ENCODE peak calls at places on chromosomes 12 and 14, in eight cellular contexts. U, I, M, D, E, Z, O and J are unnamed samples.

GRCh38 chr14:81565441-81566290 is 32.0 kb upstream of the SEL1L start:
- DNase-seq in U (peak), I (peak), M (peak), D (peak), E (peak), Z (no peak), O (no peak), J (peak)

GRCh38 chr12:25957898-25958253 is 606 bp upstream of the RASSF8 start:
- DNase-seq in U (no peak), I (peak), M (peak), D (no peak), E (no peak), Z (no peak), O (no peak), J (no peak)

GRCh38 chr14:79016828-79017505 is 846.8 kb downstream of the NRXN3 start:
- DNase-seq in U (no peak), I (peak), M (peak), D (peak), E (no peak), Z (no peak), O (no peak), J (no peak)

GRCh38 chr14:81162941-81163340 is 57.8 kb downstream of the GTF2A1 start:
- DNase-seq in U (no peak), I (no peak), M (peak), D (no peak), E (no peak), Z (no peak), O (no peak), J (no peak)

GRCh38 chr14:36996857-36997590 is 175.4 kb downstream of the SLC25A21 start:
- DNase-seq in U (no peak), I (no peak), M (peak), D (no peak), E (no peak), Z (no peak), O (no peak), J (no peak)

GRCh38 chr14:73227812-73228781 is 9.2 kb upstream of the PAPLN start:
- DNase-seq in U (no peak), I (peak), M (peak), D (peak), E (peak), Z (no peak), O (no peak), J (no peak)

GRCh38 chr12:75702477-75703093 is 191.2 kb upstream of the KRR1 start:
- DNase-seq in U (no peak), I (no peak), M (no peak), D (no peak), E (no peak), Z (no peak), O (no peak), J (no peak)

GRCh38 chr14:24179961-24180726 is 8.3 kb downstream of the REC8 start:
- DNase-seq in U (no peak), I (peak), M (peak), D (no peak), E (no peak), Z (no peak), O (no peak), J (peak)

GRCh38 chr12:2244013-2244861 is 191.4 kb downstream of the CACNA1C start:
- DNase-seq in U (no peak), I (peak), M (peak), D (no peak), E (no peak), Z (no peak), O (no peak), J (no peak)

GRCh38 chr14:33150662-33151061 is 212.0 kb downstream of the NPAS3 start:
- DNase-seq in U (no peak), I (no peak), M (no peak), D (no peak), E (no peak), Z (no peak), O (no peak), J (no peak)

GRCh38 chr12:52082026-52082667 is 2.6 kb downstream of the SMIM41 start:
- DNase-seq in U (no peak), I (peak), M (no peak), D (no peak), E (no peak), Z (no peak), O (no peak), J (no peak)

GRCh38 chr12:89126712-89127111 is 225.6 kb downstream of the DUSP6 start:
- DNase-seq in U (no peak), I (peak), M (peak), D (no peak), E (no peak), Z (no peak), O (no peak), J (no peak)

GRCh38 chr14:66078031-66078430 is 408.1 kb upstream of the CCDC196 start:
- DNase-seq in U (no peak), I (no peak), M (no peak), D (peak), E (no peak), Z (peak), O (no peak), J (no peak)

GRCh38 chr14:22981090-22982012 is 1.0 kb downstream of the AJUBA start:
- DNase-seq in U (no peak), I (no peak), M (peak), D (no peak), E (no peak), Z (no peak), O (no peak), J (no peak)

GRCh38 chr14:71554959-71555612 is 377.1 kb upstream of the RGS6 start:
- DNase-seq in U (no peak), I (peak), M (no peak), D (no peak), E (no peak), Z (no peak), O (peak), J (no peak)

GRCh38 chr12:1837541-1838206 is 17.3 kb downstream of the LRTM2 start:
- DNase-seq in U (no peak), I (peak), M (no peak), D (peak), E (no peak), Z (no peak), O (no peak), J (no peak)

GRCh38 chr12:109264095-109264942 is 44.8 kb downstream of the FOXN4 start:
- DNase-seq in U (peak), I (peak), M (peak), D (peak), E (no peak), Z (peak), O (peak), J (no peak)